ENCODE peak calls at places on chromosomes 11 and 22, in five cellular contexts. P is ascending aorta, H is esophagus muscularis mucosa, F is A673, A is upper lobe of right lung. Q is an unnamed sample.

GRCh38 chr22:26890870-26891269 is 233.5 kb downstream of the MIAT start:
- DNase-seq in P (no peak), H (peak; percentile 39), F (no peak), A (no peak), Q (no peak)

GRCh38 chr11:128029219-128029722 is 558.1 kb downstream of the ETS1 start:
- DNase-seq in P (no peak), H (no peak), F (no peak), A (no peak), Q (no peak)

GRCh38 chr11:65604258-65604657 is 8.7 kb upstream of the KCNK7 start:
- DNase-seq in P (no peak), H (no peak), F (no peak), A (no peak), Q (no peak)

GRCh38 chr11:36447947-36448346 is 62.1 kb downstream of the TRAF6 start:
- DNase-seq in P (no peak), H (no peak), F (no peak), A (no peak), Q (no peak)

GRCh38 chr22:39316440-39317083 is 2.9 kb downstream of the RPL3 start:
- DNase-seq in P (no peak), H (no peak), F (peak; percentile 91), A (peak; percentile 76), Q (peak; percentile 70)

GRCh38 chr11:7467652-7468051 is 17.7 kb upstream of the OLFML1 start:
- DNase-seq in P (no peak), H (no peak), F (no peak), A (no peak), Q (no peak)

GRCh38 chr11:20443596-20443995 is 56.1 kb downstream of the PRMT3 start:
- DNase-seq in P (no peak), H (no peak), F (peak; percentile 49), A (no peak), Q (peak; percentile 34)

GRCh38 chr11:60347084-60347797 is 20.2 kb downstream of the MS4A6E start:
- DNase-seq in P (no peak), H (no peak), F (no peak), A (no peak), Q (no peak)

GRCh38 chr11:29282088-29282487 is 734.7 kb downstream of the KCNA4 start:
- DNase-seq in P (no peak), H (no peak), F (peak; percentile 82), A (no peak), Q (no peak)

GRCh38 chr22:25942989-25943411 is 201.0 kb downstream of the MYO18B start:
- DNase-seq in P (no peak), H (no peak), F (peak; percentile 64), A (no peak), Q (no peak)

GRCh38 chr22:32910358-32910757 is 108.9 kb downstream of the TIMP3 start:
- DNase-seq in P (no peak), H (no peak), F (no peak), A (no peak), Q (no peak)

GRCh38 chr11:83493918-83494317 is 207.8 kb upstream of the CCDC90B start:
- DNase-seq in P (no peak), H (no peak), F (no peak), A (no peak), Q (no peak)

GRCh38 chr11:129853508-129854228 is 38.0 kb downstream of the TMEM45B start:
- DNase-seq in P (no peak), H (no peak), F (peak; percentile 26), A (peak; percentile 80), Q (no peak)

GRCh38 chr11:43738600-43739409 is 58.3 kb downstream of the HSD17B12 start:
- DNase-seq in P (no peak), H (no peak), F (peak; percentile 90), A (no peak), Q (peak; percentile 36)

GRCh38 chr11:62427630-62428233 is 8.9 kb downstream of the SCGB1A1 start:
- DNase-seq in P (no peak), H (no peak), F (no peak), A (no peak), Q (no peak)

GRCh38 chr11:117820071-117820470 is 4.5 kb downstream of the FXYD2 start:
- DNase-seq in P (no peak), H (no peak), F (no peak), A (no peak), Q (no peak)

GRCh38 chr22:27800250-27801131 is 1.1 kb downstream of the MN1 start:
- DNase-seq in P (no peak), H (no peak), F (peak; percentile 35), A (no peak), Q (peak; percentile 34)

GRCh38 chr11:16418698-16419097 is 62.4 kb upstream of the SOX6 start:
- DNase-seq in P (no peak), H (no peak), F (peak; percentile 38), A (no peak), Q (no peak)

GRCh38 chr11:8652140-8652539 is 30.3 kb downstream of the TRIM66 start:
- DNase-seq in P (no peak), H (no peak), F (peak; percentile 18), A (no peak), Q (no peak)

GRCh38 chr11:28017816-28018215 is 90.1 kb downstream of the KIF18A start:
- DNase-seq in P (no peak), H (no peak), F (no peak), A (no peak), Q (no peak)

GRCh38 chr11:78100276-78101040 is 20.8 kb upstream of the NDUFC2 start:
- DNase-seq in P (no peak), H (no peak), F (no peak), A (no peak), Q (no peak)

GRCh38 chr11:111422494-111423249 is 43.6 kb upstream of the POU2AF1 start:
- DNase-seq in P (no peak), H (no peak), F (peak; percentile 82), A (peak; percentile 83), Q (peak; percentile 68)

GRCh38 chr11:76742912-76743311 is 40.2 kb upstream of the TSKU start:
- DNase-seq in P (no peak), H (no peak), F (no peak), A (no peak), Q (no peak)

DNA sequence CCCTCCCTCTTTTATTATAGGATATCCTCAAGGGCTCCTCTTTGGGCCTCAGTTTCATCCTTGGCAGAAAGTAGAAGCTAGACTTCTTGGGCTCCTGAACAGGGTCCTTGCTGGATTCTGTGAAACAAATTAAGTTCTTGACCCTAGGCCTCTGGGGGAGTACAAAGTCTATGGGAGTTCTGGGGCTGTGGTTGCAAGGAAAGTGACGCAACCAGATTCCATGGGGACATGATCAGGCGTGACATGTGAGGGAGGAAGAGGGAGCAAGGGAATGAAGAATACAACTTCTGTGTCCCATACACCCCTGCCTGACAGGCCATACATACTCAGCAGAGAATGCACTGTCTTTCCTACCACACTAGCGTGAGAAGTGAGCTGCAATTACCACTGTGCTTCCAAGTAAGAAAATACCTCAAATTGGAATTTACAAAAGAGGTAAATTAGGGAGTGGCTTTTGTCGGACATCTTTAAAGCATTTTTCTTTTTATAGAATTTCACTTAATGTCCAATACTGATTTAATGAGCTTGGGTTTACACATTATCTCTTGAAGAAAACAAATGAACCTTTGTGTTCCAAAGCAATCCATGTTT is 38.7 kb downstream of the LIMK2 start:
- DNase-seq in P (no peak), H (no peak), F (no peak), A (no peak), Q (peak; percentile 32)
- H3K4me3 ChIP-seq in P (no peak overlapping the region), H (no peak overlapping the region), F (no peak overlapping the region), A (no peak overlapping the region), Q (no peak overlapping the region)

GRCh38 chr11:112786196-112786595 is 175.0 kb upstream of the NCAM1 start:
- DNase-seq in P (no peak), H (no peak), F (no peak), A (no peak), Q (no peak)

GRCh38 chr11:112785104-112785503 is 176.1 kb upstream of the NCAM1 start:
- DNase-seq in P (no peak), H (no peak), F (peak; percentile 82), A (no peak), Q (no peak)

GRCh38 chr11:112785717-112786116 is 175.5 kb upstream of the NCAM1 start:
- DNase-seq in P (no peak), H (no peak), F (no peak), A (no peak), Q (no peak)

GRCh38 chr11:112783945-112784322 is 177.3 kb upstream of the NCAM1 start:
- DNase-seq in P (no peak), H (no peak), F (no peak), A (no peak), Q (no peak)

DNA sequence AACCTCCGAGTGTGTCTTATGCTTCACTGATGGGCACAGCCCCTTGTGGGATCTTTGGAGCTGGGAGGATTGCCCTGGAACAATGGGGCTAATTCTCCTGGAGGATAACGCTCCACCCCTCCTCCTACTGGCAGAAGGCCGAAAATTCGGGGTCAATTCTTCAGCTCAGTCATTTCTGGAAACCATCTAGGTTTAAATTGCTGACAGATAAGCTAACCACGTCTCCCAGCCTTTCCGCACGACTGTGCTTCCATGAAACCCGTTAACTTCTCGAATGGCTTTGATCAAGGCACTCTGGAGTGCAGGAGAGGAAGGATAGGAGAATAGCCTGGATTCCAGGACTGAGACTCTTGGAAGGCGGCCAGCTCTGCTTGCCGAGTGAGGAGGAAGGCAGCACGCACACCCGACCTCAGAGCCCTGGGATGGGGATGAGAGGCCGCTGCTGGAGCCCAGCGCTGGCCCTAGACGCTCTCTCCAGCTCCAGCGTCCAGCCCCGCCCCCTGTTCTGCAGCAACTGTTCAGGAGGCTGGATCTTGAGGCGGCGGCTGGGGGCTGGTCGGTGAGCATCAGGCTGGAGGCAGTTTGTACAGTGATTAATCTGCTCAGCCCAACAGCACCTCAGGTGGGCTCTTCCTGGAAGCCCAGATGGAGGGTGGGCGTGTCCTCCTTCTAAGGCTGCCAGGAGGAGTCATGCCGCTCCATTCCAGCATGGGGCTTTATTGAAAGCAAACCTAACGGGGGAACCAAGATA is 176.7 kb upstream of the NCAM1 start:
- DNase-seq in P (no peak), H (no peak), F (peak; percentile 78), A (no peak), Q (no peak)
- H3K36me3 ChIP-seq in P (no peaks in the 10 kb centered on the region), H (no peaks in the 10 kb centered on the region), F (no peaks in the 10 kb centered on the region), A (no peaks in the 10 kb centered on the region), Q (no peaks in the 10 kb centered on the region)

DNA sequence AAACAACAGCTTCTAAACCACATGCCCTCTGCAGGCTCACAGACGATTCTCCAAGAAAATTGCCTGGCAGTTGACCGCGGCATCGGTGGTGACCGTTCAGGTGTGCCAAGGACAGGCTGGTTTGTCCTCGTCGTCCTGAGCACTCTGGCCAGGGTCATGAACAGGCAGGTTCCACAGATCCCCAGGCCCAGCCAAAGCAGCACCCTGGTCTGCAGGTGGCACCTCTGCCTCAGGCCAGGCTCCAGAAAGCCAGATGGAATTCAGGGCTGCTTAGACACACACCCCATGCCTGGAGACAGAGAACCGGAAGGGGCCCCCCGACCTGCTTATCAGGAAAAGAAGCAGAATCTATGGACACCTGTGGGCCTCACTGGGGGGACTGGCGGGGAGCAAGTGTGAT is 338.7 kb downstream of the BRD1 start:
- DNase-seq in P (no peak), H (no peak), F (no peak), A (no peak), Q (no peak)
- H3K9me3 ChIP-seq in P (no peaks in the 10 kb centered on the region), H (no peaks in the 10 kb centered on the region), F (no peaks in the 10 kb centered on the region), A (no peaks in the 10 kb centered on the region), Q (no peaks in the 10 kb centered on the region)

DNA sequence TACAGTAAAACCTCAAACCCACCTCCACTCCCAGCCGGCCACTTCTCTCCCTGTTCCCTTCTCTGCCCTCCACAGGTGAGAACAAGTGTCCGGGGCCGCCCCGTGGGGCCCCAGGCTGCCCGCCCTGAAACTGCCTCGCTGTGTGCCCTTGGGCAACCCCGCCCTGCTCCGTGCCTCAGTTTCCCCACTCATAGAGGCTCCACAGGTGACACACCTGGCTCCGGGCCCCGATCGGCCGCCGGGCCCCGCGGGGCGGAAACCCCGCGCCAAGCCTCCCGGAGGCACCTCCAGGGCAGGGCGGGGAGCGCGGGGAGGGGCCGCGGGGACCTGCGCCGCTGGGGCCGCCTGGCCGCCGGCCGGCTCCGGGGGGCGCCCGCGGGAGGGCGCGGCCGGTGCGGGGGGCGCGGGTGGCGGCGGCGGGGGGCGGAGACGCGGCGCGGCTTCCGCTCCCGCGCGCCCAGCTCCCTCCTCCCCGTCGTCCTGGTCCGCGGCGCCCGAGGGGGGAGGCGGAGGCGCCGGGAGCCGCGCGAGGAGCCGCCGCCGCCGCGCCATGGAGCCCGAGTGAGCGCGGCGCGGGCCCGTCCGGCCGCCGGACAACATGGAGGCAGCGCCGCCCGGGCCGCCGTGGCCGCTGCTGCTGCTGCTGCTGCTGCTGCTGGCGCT is at the start of gene LRP5:
- DNase-seq in P (no peak), H (no peak), F (peak; percentile 61), A (peak; percentile 71), Q (peak; percentile 12)
- H3K4me3 ChIP-seq in P (peak within 1 kb of the TSS; percentile 97), H (peak within 1 kb of the TSS; percentile 76), F (peak within 1 kb of the TSS; percentile 75), A (peak within 1 kb of the TSS; percentile 68), Q (peak within 1 kb of the TSS; percentile 73)